ENCODE peak calls at places on chromosome 15, in four cellular contexts. A is astrocyte, W is cardiac muscle cell, Q is psoas muscle. B is an unnamed sample.
A peak's percentile ranks its signal among the peaks of the same experiment; 100 is the strongest.

GRCh38 chr15:100922192-100923040 is 3.3 kb downstream of the LRRK1 start:
- DNase-seq in A (no peak), W (no peak), Q (no peak), B (no peak)

GRCh38 chr15:83652606-83653204 is 1.2 kb upstream of the ADAMTSL3 start:
- DNase-seq in A (no peak), W (no peak), Q (no peak), B (no peak)

GRCh38 chr15:60396964-60397771 is 618 bp downstream of the ANXA2 start:
- DNase-seq in A (no peak), W (peak; percentile 78), Q (peak; percentile 90), B (peak; percentile 73)

GRCh38 chr15:101070024-101070423 is 150.9 kb downstream of the LRRK1 start:
- DNase-seq in A (no peak), W (no peak), Q (no peak), B (no peak)

GRCh38 chr15:68852466-68852865 is 31.8 kb upstream of the ANP32A start:
- DNase-seq in A (no peak), W (no peak), Q (no peak), B (no peak)

GRCh38 chr15:92809880-92810361 is 90.2 kb upstream of the CHD2 start:
- DNase-seq in A (peak; percentile 61), W (peak; percentile 63), Q (no peak), B (peak; percentile 34)

GRCh38 chr15:90617171-90617570 is 87.4 kb downstream of the CRTC3 start:
- DNase-seq in A (no peak), W (no peak), Q (no peak), B (no peak)

GRCh38 chr15:41487802-41488201 is 5.9 kb upstream of the ITPKA start:
- DNase-seq in A (peak; percentile 29), W (no peak), Q (no peak), B (no peak)

GRCh38 chr15:73688455-73688854 is 4.3 kb downstream of the CD276 start:
- DNase-seq in A (peak; percentile 35), W (peak; percentile 33), Q (peak; percentile 15), B (peak; percentile 32)

GRCh38 chr15:56341201-56341600 is 24.0 kb upstream of the TEX9 start:
- DNase-seq in A (no peak), W (no peak), Q (no peak), B (no peak)

GRCh38 chr15:76987896-76988860 is 6.7 kb upstream of the PSTPIP1 start:
- DNase-seq in A (no peak), W (no peak), Q (peak; percentile 85), B (no peak)

GRCh38 chr15:90531147-90531546 is 1.4 kb downstream of the CRTC3 start:
- DNase-seq in A (no peak), W (no peak), Q (no peak), B (no peak)

GRCh38 chr15:52095597-52096262 is 16.8 kb downstream of the BCL2L10 start:
- DNase-seq in A (peak; percentile 87), W (peak; percentile 87), Q (no peak), B (no peak)

GRCh38 chr15:52609593-52609992 is 40.8 kb upstream of the ARPP19 start:
- DNase-seq in A (no peak), W (no peak), Q (no peak), B (no peak)

GRCh38 chr15:69206079-69206478 is 45.6 kb downstream of the GLCE start:
- DNase-seq in A (no peak), W (no peak), Q (no peak), B (no peak)

GRCh38 chr15:28873006-28873405 is 12.8 kb upstream of the APBA2 start:
- DNase-seq in A (no peak), W (no peak), Q (no peak), B (no peak)

GRCh38 chr15:42065008-42065407 is 29.4 kb downstream of the PLA2G4D start:
- DNase-seq in A (no peak), W (no peak), Q (no peak), B (peak; percentile 69)

GRCh38 chr15:100849021-100849831 is 30.4 kb upstream of the ALDH1A3 start:
- DNase-seq in A (peak; percentile 46), W (peak; percentile 44), Q (peak; percentile 74), B (peak; percentile 77)

GRCh38 chr15:98878172-98878571 is 129.4 kb downstream of the PGPEP1L start:
- DNase-seq in A (peak; percentile 76), W (no peak), Q (no peak), B (no peak)

GRCh38 chr15:52112203-52112750 is 298 bp downstream of the BCL2L10 start:
- DNase-seq in A (no peak), W (no peak), Q (no peak), B (peak; percentile 44)

GRCh38 chr15:67973846-67974245 is 80.3 kb upstream of the PIAS1 start:
- DNase-seq in A (no peak), W (no peak), Q (no peak), B (no peak)

GRCh38 chr15:93043621-93044300 is 45.2 kb downstream of the RGMA start:
- DNase-seq in A (no peak), W (no peak), Q (peak; percentile 44), B (no peak)

GRCh38 chr15:34514251-34514760 is 69.1 kb downstream of the GOLGA8B start:
- DNase-seq in A (no peak), W (peak; percentile 20), Q (peak; percentile 74), B (no peak)

GRCh38 chr15:67021455-67021854 is 43.9 kb upstream of the SMAD3 start:
- DNase-seq in A (no peak), W (no peak), Q (no peak), B (no peak)

GRCh38 chr15:31305375-31305774 is 21.3 kb upstream of the KLF13 start:
- DNase-seq in A (no peak), W (no peak), Q (no peak), B (no peak)

GRCh38 chr15:46280753-46281521 is 646.1 kb downstream of the SQOR start:
- DNase-seq in A (no peak), W (no peak), Q (no peak), B (peak; percentile 72)

GRCh38 chr15:40365624-40366023 is 7.6 kb downstream of the DISP2 start:
- DNase-seq in A (no peak), W (no peak), Q (no peak), B (no peak)

GRCh38 chr15:40368701-40369473 is 10.9 kb downstream of the DISP2 start:
- DNase-seq in A (no peak), W (no peak), Q (no peak), B (no peak)

GRCh38 chr15:40366204-40367037 is 8.4 kb downstream of the DISP2 start:
- DNase-seq in A (no peak), W (no peak), Q (no peak), B (peak; percentile 40)

GRCh38 chr15:40367673-40368611 is 9.9 kb downstream of the DISP2 start:
- DNase-seq in A (peak; percentile 69), W (peak; percentile 94), Q (peak; percentile 93), B (peak; percentile 92)

DNA sequence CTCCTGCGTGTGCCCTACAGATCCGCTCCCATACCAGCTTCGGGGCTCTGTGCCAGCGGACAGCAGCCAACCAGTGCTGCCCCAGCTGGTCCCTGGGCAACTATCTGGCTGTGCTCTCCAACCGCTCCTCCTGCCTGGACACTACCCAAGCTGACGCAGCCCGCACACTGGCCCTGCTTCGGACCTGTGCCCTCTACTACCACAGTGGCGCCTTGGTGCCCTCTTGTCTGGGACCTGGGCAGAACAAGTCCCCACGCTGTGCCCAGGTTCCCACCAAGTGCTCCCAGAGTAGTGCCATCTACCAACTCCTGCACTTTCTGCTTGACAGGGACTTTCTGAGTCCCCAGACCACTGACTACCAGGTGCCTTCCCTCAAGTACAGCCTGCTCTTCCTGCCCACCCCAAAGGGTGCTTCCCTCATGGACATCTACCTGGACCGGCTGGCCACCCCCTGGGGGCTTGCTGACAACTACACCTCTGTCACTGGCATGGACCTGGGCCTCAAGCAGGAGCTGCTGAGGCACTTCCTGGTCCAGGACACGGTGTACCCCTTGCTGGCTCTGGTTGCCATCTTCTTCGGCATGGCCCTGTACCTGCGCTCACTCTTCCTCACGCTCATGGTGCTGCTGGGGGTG is 9.1 kb downstream of the DISP2 start:
- DNase-seq in A (no peak), W (no peak), Q (peak; percentile 95), B (no peak)
- H3K4me3 ChIP-seq in A (no peak overlapping the region), W (no peak overlapping the region), Q (peak overlapping the region; percentile 55), B (no peak overlapping the region)

GRCh38 chr15:51080286-51080685 is 14.4 kb downstream of the TNFAIP8L3 start:
- DNase-seq in A (no peak), W (no peak), Q (no peak), B (no peak)
- H3K4me1 ChIP-seq in A (peaks cover 4% of the 10 kb centered on the region), W (no peaks in the 10 kb centered on the region), Q (no peaks in the 10 kb centered on the region), B (no peaks in the 10 kb centered on the region)

GRCh38 chr15:95475067-95475466 is 855.4 kb upstream of the NR2F2 start:
- DNase-seq in A (no peak), W (no peak), Q (no peak), B (no peak)
- H3K9me3 ChIP-seq in A (no peaks in the 10 kb centered on the region), W (no peaks in the 10 kb centered on the region), Q (no peaks in the 10 kb centered on the region), B (no peaks in the 10 kb centered on the region)

GRCh38 chr15:70486451-70487379 is 276.6 kb downstream of the UACA start:
- DNase-seq in A (peak; percentile 96), W (peak; percentile 96), Q (peak; percentile 70), B (no peak)
- H3K4me3 ChIP-seq in A (peak overlapping the region; percentile 5), W (no peak overlapping the region), Q (no peak overlapping the region), B (no peak overlapping the region)

DNA sequence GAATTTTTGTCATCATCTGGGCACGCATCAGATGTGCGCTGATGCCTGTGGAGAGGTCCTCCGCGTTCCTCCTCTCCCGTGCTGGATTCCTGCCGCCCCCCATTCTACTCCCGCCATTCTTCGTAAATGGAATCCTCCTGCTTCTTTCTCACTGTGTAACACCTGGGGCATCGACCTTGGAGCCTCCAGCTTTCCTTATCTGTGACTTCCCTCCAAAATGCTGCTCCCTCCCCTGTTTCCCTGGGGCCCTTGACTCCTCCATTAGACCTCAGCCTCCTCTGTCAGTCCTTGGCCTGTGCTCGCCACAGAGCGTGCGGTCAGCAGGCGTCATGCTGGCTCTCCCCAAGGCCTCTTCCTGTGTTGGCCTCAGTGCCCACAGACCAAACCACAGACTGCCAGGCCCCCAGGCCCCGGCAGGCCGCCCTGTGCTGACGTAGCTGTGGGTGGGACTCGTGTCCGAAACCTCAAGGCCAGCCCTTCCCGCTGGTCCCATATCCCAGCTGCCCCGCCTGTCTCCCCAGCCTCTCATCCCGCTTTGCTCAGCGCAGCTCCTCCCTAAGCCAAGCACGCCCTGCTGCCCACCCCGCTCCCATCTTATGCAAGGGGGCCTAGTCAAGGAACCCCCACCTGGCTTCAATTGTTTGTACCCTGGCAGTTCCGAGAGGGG is 17.7 kb downstream of the TNFAIP8L3 start:
- DNase-seq in A (peak; percentile 67), W (peak; percentile 94), Q (peak; percentile 65), B (no peak)
- H3K4me1 ChIP-seq in A (peaks cover 4% of the 10 kb centered on the region), W (no peaks in the 10 kb centered on the region), Q (no peaks in the 10 kb centered on the region), B (no peaks in the 10 kb centered on the region)

DNA sequence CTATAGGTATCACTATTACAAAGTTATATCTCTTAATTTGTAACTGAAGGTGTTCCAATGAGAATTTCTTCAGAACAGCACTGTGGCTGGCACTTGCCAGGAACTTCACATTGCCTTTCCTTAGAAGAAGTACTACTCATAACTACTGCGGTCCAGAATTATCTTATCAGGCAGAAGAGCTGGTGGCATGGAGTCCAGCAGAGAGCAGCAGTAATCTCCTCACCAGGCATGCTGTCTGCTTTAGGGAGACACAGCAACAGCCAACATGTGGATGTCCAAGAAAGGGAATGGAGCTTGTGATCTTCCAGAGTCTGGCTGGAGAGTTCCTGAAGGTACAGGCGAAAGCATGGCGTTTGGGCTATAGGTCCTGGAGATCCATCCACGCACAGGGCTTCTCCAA is 919.7 kb upstream of the NR2F2 start:
- DNase-seq in A (no peak), W (peak; percentile 26), Q (no peak), B (no peak)
- H3K9me3 ChIP-seq in A (no peaks in the 10 kb centered on the region), W (no peaks in the 10 kb centered on the region), Q (no peaks in the 10 kb centered on the region), B (no peaks in the 10 kb centered on the region)

B was measured in BE2C.